ENCODE peak calls at places on chromosomes 1 and 21, in four cellular contexts. C is transverse colon; T is CD4-positive, alpha-beta memory T cell; Z is testis. W is an unnamed sample.

GRCh38 chr1:152110365-152110859 is 4.8 kb downstream of the TCHH start:
- DNase-seq in C (no peak), T (no peak), Z (peak; percentile 40), W (no peak)

GRCh38 chr1:163055531-163055930 is 13.6 kb upstream of the RGS4 start:
- DNase-seq in C (no peak), T (no peak), Z (no peak), W (no peak)

GRCh38 chr1:21622466-21623315 is 46.5 kb downstream of the RAP1GAP start:
- DNase-seq in C (peak; percentile 71), T (no peak), Z (peak; percentile 45), W (peak; percentile 89)

GRCh38 chr1:201142854-201143725 is 11.2 kb downstream of the TMEM9 start:
- DNase-seq in C (no peak), T (no peak), Z (no peak), W (no peak)

GRCh38 chr1:179310721-179311120 is 17.1 kb downstream of the SOAT1 start:
- DNase-seq in C (no peak), T (no peak), Z (no peak), W (no peak)

GRCh38 chr1:161905269-161905884 is 118.3 kb downstream of the OLFML2B start:
- DNase-seq in C (peak; percentile 13), T (no peak), Z (peak; percentile 30), W (no peak)

GRCh38 chr1:58859769-58860455 is 76.1 kb upstream of the JUN start:
- DNase-seq in C (no peak), T (no peak), Z (no peak), W (no peak)

GRCh38 chr1:19042675-19043578 is 86.5 kb upstream of the IFFO2 start:
- DNase-seq in C (no peak), T (no peak), Z (no peak), W (peak; percentile 30)

GRCh38 chr1:6098303-6099215 is 52.9 kb downstream of the KCNAB2 start:
- DNase-seq in C (no peak), T (no peak), Z (peak; percentile 66), W (no peak)

GRCh38 chr21:45806042-45806441 is 162.5 kb downstream of the PCBP3 start:
- DNase-seq in C (no peak), T (no peak), Z (no peak), W (no peak)

GRCh38 chr21:46545363-46545762 is 59.5 kb downstream of the S100B start:
- DNase-seq in C (no peak), T (no peak), Z (no peak), W (no peak)

GRCh38 chr1:29346573-29346972 is 110.3 kb downstream of the PTPRU start:
- DNase-seq in C (no peak), T (no peak), Z (no peak), W (no peak)

GRCh38 chr1:89587728-89588127 is 45.2 kb upstream of the LRRC8C start:
- DNase-seq in C (no peak), T (no peak), Z (no peak), W (no peak)

GRCh38 chr1:236494586-236495207 is 29.1 kb upstream of the LGALS8 start:
- DNase-seq in C (no peak), T (no peak), Z (no peak), W (no peak)

GRCh38 chr1:227798078-227798802 is 17.2 kb upstream of the PRSS38 start:
- DNase-seq in C (no peak), T (no peak), Z (no peak), W (no peak)

GRCh38 chr1:17485280-17485679 is 45.8 kb upstream of the RCC2 start:
- DNase-seq in C (no peak), T (no peak), Z (peak; percentile 33), W (no peak)

GRCh38 chr1:8604041-8604942 is 213.1 kb downstream of the RERE start:
- DNase-seq in C (no peak), T (no peak), Z (no peak), W (no peak)

GRCh38 chr1:925532-926421 is 2.1 kb downstream of the SAMD11 start:
- DNase-seq in C (no peak), T (no peak), Z (no peak), W (no peak)

GRCh38 chr1:221174598-221174997 is 295.4 kb downstream of the HLX start:
- DNase-seq in C (no peak), T (no peak), Z (peak; percentile 16), W (peak; percentile 31)

GRCh38 chr1:65458730-65459396 is 38.4 kb downstream of the LEPR start:
- DNase-seq in C (no peak), T (no peak), Z (no peak), W (no peak)

GRCh38 chr21:44970766-44971671 is 31.2 kb downstream of the SLX9 start:
- DNase-seq in C (no peak), T (peak; percentile 14), Z (no peak), W (no peak)

GRCh38 chr1:205523891-205524793 is 19.7 kb downstream of the CDK18 start:
- DNase-seq in C (peak; percentile 84), T (no peak), Z (peak; percentile 86), W (peak; percentile 78)

GRCh38 chr1:99397029-99397428 is 132.7 kb downstream of the PLPPR4 start:
- DNase-seq in C (no peak), T (no peak), Z (no peak), W (no peak)

GRCh38 chr1:53685272-53686051 is 53.5 kb downstream of the GLIS1 start:
- DNase-seq in C (no peak), T (no peak), Z (no peak), W (no peak)
- H3K4me3 ChIP-seq in C (no peak overlapping the region), T (no peak overlapping the region), Z (no peak overlapping the region), W (no peak overlapping the region)

GRCh38 chr21:41928621-41929220 is 25.1 kb downstream of the C2CD2 start:
- DNase-seq in C (no peak), T (no peak), Z (no peak), W (no peak)
- H3K4me1 ChIP-seq in C (peaks cover 7% of the 10 kb centered on the region), T (peaks cover 29% of the 10 kb centered on the region), Z (peaks cover 30% of the 10 kb centered on the region), W (peaks cover 8% of the 10 kb centered on the region)

GRCh38 chr1:119163396-119163795 is 22.9 kb upstream of the WARS2 start:
- DNase-seq in C (no peak), T (no peak), Z (no peak), W (no peak)

GRCh38 chr1:119160435-119160834 is 20.0 kb upstream of the WARS2 start:
- DNase-seq in C (no peak), T (no peak), Z (no peak), W (no peak)

GRCh38 chr1:119160851-119161250 is 20.4 kb upstream of the WARS2 start:
- DNase-seq in C (no peak), T (no peak), Z (no peak), W (no peak)

GRCh38 chr1:119159096-119159495 is 18.6 kb upstream of the WARS2 start:
- DNase-seq in C (no peak), T (no peak), Z (no peak), W (no peak)

GRCh38 chr1:119159963-119160362 is 19.5 kb upstream of the WARS2 start:
- DNase-seq in C (no peak), T (no peak), Z (no peak), W (no peak)
- H3K4me3 ChIP-seq in C (no peak overlapping the region), T (no peak overlapping the region), Z (no peak overlapping the region), W (no peak overlapping the region)

GRCh38 chr21:26118928-26119540 is 51.5 kb downstream of the APP start:
- DNase-seq in C (no peak), T (no peak), Z (no peak), W (no peak)

GRCh38 chr21:26116456-26117011 is 54.0 kb downstream of the APP start:
- DNase-seq in C (no peak), T (no peak), Z (no peak), W (no peak)

GRCh38 chr21:26117324-26117971 is 53.1 kb downstream of the APP start:
- DNase-seq in C (no peak), T (no peak), Z (no peak), W (no peak)

GRCh38 chr21:26119906-26120305 is 50.7 kb downstream of the APP start:
- DNase-seq in C (no peak), T (no peak), Z (no peak), W (no peak)

GRCh38 chr21:26117972-26118367 is 52.6 kb downstream of the APP start:
- DNase-seq in C (no peak), T (no peak), Z (no peak), W (no peak)
- H3K4me1 ChIP-seq in C (no peaks in the 10 kb centered on the region), T (no peaks in the 10 kb centered on the region), Z (peaks cover 23% of the 10 kb centered on the region), W (peaks cover 23% of the 10 kb centered on the region)

DNA sequence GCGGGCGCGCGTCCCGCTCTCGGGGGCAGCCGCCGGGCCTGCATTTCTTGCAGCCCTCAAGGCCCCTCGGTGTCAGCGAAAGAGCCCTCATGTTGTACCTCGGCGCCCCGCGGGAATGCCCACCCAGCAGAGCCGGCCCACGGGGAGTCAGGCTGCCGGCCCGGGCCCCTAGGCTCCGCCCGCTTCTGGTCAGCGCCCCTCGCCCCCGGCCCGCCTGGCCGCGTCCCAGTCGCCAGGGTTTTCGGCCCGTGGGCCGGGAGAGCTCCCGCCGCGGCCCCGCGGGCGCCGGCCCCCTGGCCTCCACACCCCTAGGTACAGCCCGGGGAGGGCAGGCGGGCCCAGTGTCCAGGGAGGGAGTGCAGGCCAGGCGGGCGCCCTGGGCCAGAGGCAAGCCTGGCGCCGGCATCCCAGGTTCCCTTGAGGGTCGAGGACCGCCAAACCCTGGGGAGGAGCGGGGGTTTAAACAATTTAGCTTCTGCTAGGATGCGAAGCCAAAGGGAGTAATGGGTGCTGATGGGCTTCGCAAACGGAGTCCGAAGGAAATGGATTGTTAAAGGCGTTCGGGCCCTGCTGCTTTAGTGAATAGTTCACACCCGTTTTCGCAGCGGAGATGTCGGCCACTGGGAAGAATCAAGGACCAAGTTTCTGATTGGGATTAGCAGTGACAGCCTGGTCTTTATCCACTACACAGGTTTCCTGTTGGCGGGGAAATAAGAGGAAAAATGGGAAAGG is 486 bp upstream of the KCNA3 start:
- DNase-seq in C (no peak), T (no peak), Z (no peak), W (peak; percentile 70)
- H3K4me3 ChIP-seq in C (peak overlapping the region; percentile 34), T (no peak overlapping the region), Z (peak overlapping the region; percentile 68), W (peak overlapping the region; percentile 25)

DNA sequence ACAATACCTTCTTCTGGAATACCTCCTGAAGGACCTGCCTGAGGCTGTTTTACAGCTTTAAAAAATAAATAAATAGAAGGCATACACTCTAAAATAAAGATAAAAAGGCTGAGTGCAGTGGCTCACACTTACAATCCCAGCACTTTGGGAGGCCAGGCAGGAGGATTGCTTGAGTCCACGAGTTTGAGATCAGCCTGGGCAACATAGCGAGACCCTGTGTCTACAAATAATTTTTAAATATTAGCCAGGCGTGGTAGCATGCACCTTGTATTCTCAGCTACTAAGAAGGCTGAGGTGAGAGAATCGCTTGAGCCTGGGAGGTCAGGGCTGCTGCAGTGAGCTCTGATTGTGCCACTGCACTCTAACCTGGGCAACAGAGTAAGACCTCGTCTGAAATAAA is 75.0 kb downstream of the OSBPL9 start:
- DNase-seq in C (no peak), T (no peak), Z (no peak), W (no peak)
- H3K4me1 ChIP-seq in C (no peaks in the 10 kb centered on the region), T (no peaks in the 10 kb centered on the region), Z (peaks cover 28% of the 10 kb centered on the region), W (peaks cover 40% of the 10 kb centered on the region)

DNA sequence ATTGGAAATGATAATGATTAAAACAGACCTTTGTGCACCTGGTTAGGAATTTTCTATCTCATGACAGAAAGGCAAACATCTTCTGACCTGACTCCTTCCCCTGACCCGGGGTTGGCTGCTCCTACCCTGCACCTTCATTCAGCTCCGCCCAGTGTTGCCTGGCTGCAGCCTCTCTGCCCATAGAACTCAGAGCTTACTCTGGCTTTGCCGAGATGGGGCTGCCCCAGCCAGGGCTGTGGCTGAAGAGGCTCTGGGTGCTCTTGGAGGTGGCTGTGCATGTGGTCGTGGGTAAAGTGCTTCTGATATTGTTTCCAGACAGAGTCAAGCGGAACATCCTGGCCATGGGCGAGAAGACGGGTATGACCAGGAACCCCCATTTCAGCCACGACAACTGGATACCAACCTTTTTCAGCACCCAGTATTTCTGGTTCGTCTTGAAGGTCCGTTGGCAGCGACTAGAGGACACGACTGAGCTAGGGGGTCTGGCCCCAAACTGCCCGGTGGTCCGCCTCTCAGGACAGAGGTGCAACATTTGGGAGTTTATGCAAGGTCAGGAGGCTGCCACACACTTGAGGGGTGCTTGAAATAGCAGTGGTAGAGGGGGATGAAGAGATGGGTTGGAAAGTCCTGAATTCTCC is at the start of gene DIO1:
- DNase-seq in C (no peak), T (no peak), Z (no peak), W (no peak)
- H3K4me3 ChIP-seq in C (no peak within 1 kb of the TSS), T (no peak within 1 kb of the TSS), Z (no peak within 1 kb of the TSS), W (no peak within 1 kb of the TSS)

GRCh38 chr21:41762236-41762635 is 4.6 kb downstream of the RIPK4 start:
- DNase-seq in C (no peak), T (no peak), Z (no peak), W (no peak)
- H3K4me1 ChIP-seq in C (no peaks in the 10 kb centered on the region), T (peaks cover 26% of the 10 kb centered on the region), Z (no peaks in the 10 kb centered on the region), W (peaks cover 24% of the 10 kb centered on the region)